ENCODE peak calls at places on chromosomes 3 and 15, in seven cellular contexts. One of them, this sample, is unnamed.

GRCh38 chr15:92306662-92307061 is 87.0 kb upstream of the ST8SIA2 start:
- DNase-seq in CD4-positive, alpha-beta T cell: no peak
- DNase-seq in B cell: no peak
- DNase-seq in Panc1: no peak
- DNase-seq in NCI-H460: peak; percentile 63
- DNase-seq in KBM-7: peak; percentile 3
- DNase-seq in vagina: no peak
- DNase-seq in this sample: peak; percentile 8

GRCh38 chr3:47577583-47578118 is 1.0 kb downstream of the CSPG5 start:
- DNase-seq in CD4-positive, alpha-beta T cell: no peak
- DNase-seq in B cell: no peak
- DNase-seq in Panc1: no peak
- DNase-seq in NCI-H460: no peak
- DNase-seq in KBM-7: no peak
- DNase-seq in vagina: no peak
- DNase-seq in this sample: no peak

GRCh38 chr3:23474580-23475357 is 271.6 kb downstream of the UBE2E2 start:
- DNase-seq in CD4-positive, alpha-beta T cell: no peak
- DNase-seq in B cell: no peak
- DNase-seq in Panc1: no peak
- DNase-seq in NCI-H460: no peak
- DNase-seq in KBM-7: peak; percentile 66
- DNase-seq in vagina: no peak
- DNase-seq in this sample: no peak

GRCh38 chr3:187639912-187640822 is 30.0 kb downstream of the SST start:
- DNase-seq in CD4-positive, alpha-beta T cell: no peak
- DNase-seq in B cell: no peak
- DNase-seq in Panc1: no peak
- DNase-seq in NCI-H460: no peak
- DNase-seq in KBM-7: no peak
- DNase-seq in vagina: no peak
- DNase-seq in this sample: peak; percentile 3

GRCh38 chr15:27627623-27628022 is 471.5 kb downstream of the OCA2 start:
- DNase-seq in CD4-positive, alpha-beta T cell: no peak
- DNase-seq in B cell: no peak
- DNase-seq in Panc1: no peak
- DNase-seq in NCI-H460: no peak
- DNase-seq in KBM-7: no peak
- DNase-seq in vagina: no peak
- DNase-seq in this sample: no peak

GRCh38 chr3:120928991-120929390 is 21.0 kb downstream of the STXBP5L start:
- DNase-seq in CD4-positive, alpha-beta T cell: no peak
- DNase-seq in B cell: no peak
- DNase-seq in Panc1: no peak
- DNase-seq in NCI-H460: no peak
- DNase-seq in KBM-7: peak; percentile 59
- DNase-seq in vagina: no peak
- DNase-seq in this sample: no peak

GRCh38 chr3:76551739-76552138 is 488.2 kb upstream of the ROBO2 start:
- DNase-seq in CD4-positive, alpha-beta T cell: no peak
- DNase-seq in B cell: no peak
- DNase-seq in Panc1: no peak
- DNase-seq in NCI-H460: no peak
- DNase-seq in KBM-7: no peak
- DNase-seq in vagina: no peak
- DNase-seq in this sample: no peak

GRCh38 chr15:31486506-31486905 is 159.9 kb downstream of the KLF13 start:
- DNase-seq in CD4-positive, alpha-beta T cell: no peak
- DNase-seq in B cell: no peak
- DNase-seq in Panc1: no peak
- DNase-seq in NCI-H460: no peak
- DNase-seq in KBM-7: no peak
- DNase-seq in vagina: peak; percentile 95
- DNase-seq in this sample: no peak

GRCh38 chr3:78847603-78848002 is 920.2 kb downstream of the ROBO1 start:
- DNase-seq in CD4-positive, alpha-beta T cell: no peak
- DNase-seq in B cell: no peak
- DNase-seq in Panc1: no peak
- DNase-seq in NCI-H460: no peak
- DNase-seq in KBM-7: no peak
- DNase-seq in vagina: no peak
- DNase-seq in this sample: no peak

This sample was measured in NCI-H345.